ENCODE peak calls at places on chromosomes 11 and 22, in seven cellular contexts. One of them, this sample, is unnamed.

GRCh38 chr11:124481365-124482323 is 36.1 kb upstream of the OR8B8 start:
- DNase-seq in cardiac muscle cell: peak
- DNase-seq in OCI-LY7: peak
- DNase-seq in A549: peak
- DNase-seq in suprapubic skin: no peak
- DNase-seq in colonic mucosa: no peak
- DNase-seq in body of pancreas: no peak
- DNase-seq in this sample: peak

GRCh38 chr11:118928870-118929495 is 3.3 kb upstream of the BCL9L start:
- DNase-seq in body of pancreas: peak
- DNase-seq in A549: no peak
- DNase-seq in cardiac muscle cell: peak
- DNase-seq in OCI-LY7: peak
- DNase-seq in suprapubic skin: peak
- DNase-seq in colonic mucosa: peak
- DNase-seq in this sample: no peak

GRCh38 chr11:102464037-102464436 is 11.5 kb upstream of the TMEM123 start:
- DNase-seq in body of pancreas: no peak
- DNase-seq in A549: no peak
- DNase-seq in suprapubic skin: no peak
- DNase-seq in cardiac muscle cell: no peak
- DNase-seq in OCI-LY7: no peak
- DNase-seq in colonic mucosa: no peak
- DNase-seq in this sample: no peak

GRCh38 chr22:30562391-30562790 is 12.1 kb downstream of the GAL3ST1 start:
- DNase-seq in A549: peak
- DNase-seq in cardiac muscle cell: no peak
- DNase-seq in body of pancreas: no peak
- DNase-seq in OCI-LY7: no peak
- DNase-seq in colonic mucosa: no peak
- DNase-seq in suprapubic skin: no peak
- DNase-seq in this sample: no peak

GRCh38 chr11:1734571-1735081 is 15.8 kb downstream of the IFITM10 start:
- DNase-seq in body of pancreas: no peak
- DNase-seq in colonic mucosa: no peak
- DNase-seq in A549: no peak
- DNase-seq in suprapubic skin: no peak
- DNase-seq in OCI-LY7: no peak
- DNase-seq in cardiac muscle cell: no peak
- DNase-seq in this sample: no peak

GRCh38 chr11:77287615-77288273 is 13.7 kb downstream of the GDPD4 start:
- DNase-seq in cardiac muscle cell: no peak
- DNase-seq in OCI-LY7: no peak
- DNase-seq in colonic mucosa: no peak
- DNase-seq in A549: no peak
- DNase-seq in body of pancreas: no peak
- DNase-seq in suprapubic skin: no peak
- DNase-seq in this sample: peak

GRCh38 chr11:67401495-67402191 is at the start of gene PPP1CA:
- DNase-seq in A549: peak
- DNase-seq in OCI-LY7: peak
- DNase-seq in cardiac muscle cell: peak
- DNase-seq in body of pancreas: peak
- DNase-seq in colonic mucosa: peak
- DNase-seq in suprapubic skin: peak
- DNase-seq in this sample: peak

GRCh38 chr22:50600541-50600940 is at the start of gene MAPK8IP2:
- DNase-seq in colonic mucosa: no peak
- DNase-seq in cardiac muscle cell: peak
- DNase-seq in OCI-LY7: no peak
- DNase-seq in body of pancreas: peak
- DNase-seq in A549: no peak
- DNase-seq in suprapubic skin: no peak
- DNase-seq in this sample: no peak

GRCh38 chr11:17668166-17668565 is 51.2 kb upstream of the MYOD1 start:
- DNase-seq in A549: no peak
- DNase-seq in OCI-LY7: no peak
- DNase-seq in cardiac muscle cell: no peak
- DNase-seq in colonic mucosa: no peak
- DNase-seq in suprapubic skin: no peak
- DNase-seq in body of pancreas: no peak
- DNase-seq in this sample: no peak

GRCh38 chr22:28734393-28734792 is 7.2 kb downstream of the CHEK2 start:
- DNase-seq in cardiac muscle cell: no peak
- DNase-seq in OCI-LY7: no peak
- DNase-seq in colonic mucosa: no peak
- DNase-seq in suprapubic skin: no peak
- DNase-seq in body of pancreas: no peak
- DNase-seq in A549: no peak
- DNase-seq in this sample: no peak

GRCh38 chr11:128188346-128189115 is 398.8 kb downstream of the ETS1 start:
- DNase-seq in A549: no peak
- DNase-seq in OCI-LY7: no peak
- DNase-seq in colonic mucosa: no peak
- DNase-seq in body of pancreas: no peak
- DNase-seq in suprapubic skin: no peak
- DNase-seq in cardiac muscle cell: no peak
- DNase-seq in this sample: no peak

GRCh38 chr11:117631336-117632090 is 165.5 kb downstream of the DSCAML1 start:
- DNase-seq in colonic mucosa: no peak
- DNase-seq in A549: no peak
- DNase-seq in body of pancreas: no peak
- DNase-seq in cardiac muscle cell: no peak
- DNase-seq in OCI-LY7: no peak
- DNase-seq in suprapubic skin: no peak
- DNase-seq in this sample: no peak

GRCh38 chr11:62508336-62509058 is 38.1 kb downstream of the AHNAK start:
- DNase-seq in colonic mucosa: peak
- DNase-seq in cardiac muscle cell: peak
- DNase-seq in suprapubic skin: peak
- DNase-seq in body of pancreas: peak
- DNase-seq in A549: peak
- DNase-seq in OCI-LY7: peak
- DNase-seq in this sample: no peak

GRCh38 chr22:46063861-46064235 is 86.5 kb upstream of the PPARA start:
- DNase-seq in suprapubic skin: peak
- DNase-seq in A549: no peak
- DNase-seq in body of pancreas: peak
- DNase-seq in colonic mucosa: no peak
- DNase-seq in OCI-LY7: no peak
- DNase-seq in cardiac muscle cell: no peak
- DNase-seq in this sample: no peak

GRCh38 chr11:28017816-28018215 is 90.1 kb downstream of the KIF18A start:
- DNase-seq in cardiac muscle cell: no peak
- DNase-seq in colonic mucosa: no peak
- DNase-seq in OCI-LY7: no peak
- DNase-seq in body of pancreas: no peak
- DNase-seq in A549: no peak
- DNase-seq in suprapubic skin: no peak
- DNase-seq in this sample: no peak

GRCh38 chr22:30830907-30831306 is 136.2 kb downstream of the OSBP2 start:
- DNase-seq in A549: peak
- DNase-seq in body of pancreas: peak
- DNase-seq in suprapubic skin: no peak
- DNase-seq in OCI-LY7: no peak
- DNase-seq in cardiac muscle cell: no peak
- DNase-seq in colonic mucosa: peak
- DNase-seq in this sample: peak

GRCh38 chr11:124177344-124177743 is 5.8 kb upstream of the OR10D3 start:
- DNase-seq in colonic mucosa: no peak
- DNase-seq in OCI-LY7: no peak
- DNase-seq in body of pancreas: no peak
- DNase-seq in suprapubic skin: no peak
- DNase-seq in A549: no peak
- DNase-seq in cardiac muscle cell: no peak
- DNase-seq in this sample: no peak

GRCh38 chr11:1744879-1745700 is 5.3 kb downstream of the IFITM10 start:
- DNase-seq in suprapubic skin: peak
- DNase-seq in body of pancreas: no peak
- DNase-seq in colonic mucosa: no peak
- DNase-seq in cardiac muscle cell: no peak
- DNase-seq in A549: no peak
- DNase-seq in OCI-LY7: no peak
- DNase-seq in this sample: no peak

GRCh38 chr11:15146271-15147003 is 31.7 kb downstream of the INSC start:
- DNase-seq in suprapubic skin: no peak
- DNase-seq in cardiac muscle cell: no peak
- DNase-seq in body of pancreas: no peak
- DNase-seq in OCI-LY7: no peak
- DNase-seq in colonic mucosa: no peak
- DNase-seq in A549: no peak
- DNase-seq in this sample: no peak

GRCh38 chr11:103086461-103086860 is 5.5 kb downstream of the DCUN1D5 start:
- DNase-seq in cardiac muscle cell: no peak
- DNase-seq in A549: no peak
- DNase-seq in colonic mucosa: no peak
- DNase-seq in body of pancreas: no peak
- DNase-seq in OCI-LY7: no peak
- DNase-seq in suprapubic skin: no peak
- DNase-seq in this sample: no peak

GRCh38 chr11:5536482-5536881 is 11.9 kb downstream of the OR52H1 start:
- DNase-seq in body of pancreas: no peak
- DNase-seq in A549: no peak
- DNase-seq in cardiac muscle cell: no peak
- DNase-seq in OCI-LY7: no peak
- DNase-seq in colonic mucosa: no peak
- DNase-seq in suprapubic skin: no peak
- DNase-seq in this sample: no peak

GRCh38 chr11:124887667-124888013 is 10.0 kb downstream of the ROBO4 start:
- DNase-seq in cardiac muscle cell: no peak
- DNase-seq in body of pancreas: no peak
- DNase-seq in A549: no peak
- DNase-seq in suprapubic skin: no peak
- DNase-seq in OCI-LY7: no peak
- DNase-seq in colonic mucosa: no peak
- DNase-seq in this sample: no peak

GRCh38 chr11:30585892-30586250 is 282 bp downstream of the MPPED2 start:
- DNase-seq in body of pancreas: peak
- DNase-seq in colonic mucosa: peak
- DNase-seq in A549: no peak
- DNase-seq in cardiac muscle cell: peak
- DNase-seq in OCI-LY7: no peak
- DNase-seq in suprapubic skin: no peak
- DNase-seq in this sample: no peak

GRCh38 chr11:78417175-78417887 is at the start of gene GAB2:
- DNase-seq in A549: no peak
- DNase-seq in colonic mucosa: peak
- DNase-seq in cardiac muscle cell: no peak
- DNase-seq in OCI-LY7: no peak
- DNase-seq in suprapubic skin: peak
- DNase-seq in body of pancreas: peak
- DNase-seq in this sample: no peak

DNA sequence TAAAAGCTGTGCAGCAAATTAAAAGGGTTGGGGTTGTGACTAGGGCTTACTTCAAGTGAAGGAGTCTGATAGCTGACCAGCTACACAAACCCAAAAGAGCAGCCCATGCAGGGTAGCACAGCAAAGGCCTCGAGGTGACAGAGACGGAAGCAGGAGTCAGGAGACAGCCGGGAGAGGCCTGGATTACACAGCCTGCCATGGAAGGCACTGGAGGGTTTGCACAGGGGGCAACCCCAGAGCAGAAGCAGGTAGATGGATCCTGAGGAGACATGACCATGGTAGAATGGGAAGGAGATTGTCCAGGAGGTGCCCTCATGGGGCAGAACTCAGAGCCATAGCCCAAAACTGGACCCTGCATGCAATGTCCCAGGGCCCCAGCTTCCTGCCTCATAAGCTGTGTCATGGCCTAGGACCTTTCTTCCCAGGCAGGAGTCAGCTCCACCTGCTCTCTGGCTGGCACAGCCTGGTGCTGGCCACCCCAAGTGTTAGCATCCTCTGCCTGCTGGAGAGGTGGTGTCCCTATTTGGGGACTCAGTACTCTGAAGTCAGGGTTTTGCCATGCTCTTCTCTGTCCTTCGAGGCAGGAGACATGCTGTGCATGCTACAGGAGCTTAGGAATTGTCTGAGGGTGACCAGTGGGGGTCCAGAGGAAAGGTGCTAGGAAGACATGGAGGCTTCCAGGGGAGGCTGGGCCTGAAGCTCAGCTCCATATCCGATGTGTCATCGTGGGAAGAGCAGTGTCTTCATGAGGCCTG is 33.3 kb downstream of the RSPH14 start:
- DNase-seq in colonic mucosa: no peak
- DNase-seq in A549: no peak
- DNase-seq in OCI-LY7: no peak
- DNase-seq in suprapubic skin: no peak
- DNase-seq in cardiac muscle cell: no peak
- DNase-seq in body of pancreas: no peak
- DNase-seq in this sample: no peak
- H3K27ac ChIP-seq in colonic mucosa: no peak
- H3K27ac ChIP-seq in A549: no peak
- H3K27ac ChIP-seq in OCI-LY7: no peak
- H3K27ac ChIP-seq in suprapubic skin: no peak
- H3K27ac ChIP-seq in cardiac muscle cell: no peak
- H3K27ac ChIP-seq in body of pancreas: no peak
- H3K27ac ChIP-seq in this sample: no peak

GRCh38 chr22:22684605-22685561 is 40.5 kb downstream of the GGTLC2 start:
- DNase-seq in A549: no peak
- DNase-seq in colonic mucosa: peak
- DNase-seq in OCI-LY7: peak
- DNase-seq in cardiac muscle cell: no peak
- DNase-seq in suprapubic skin: no peak
- DNase-seq in body of pancreas: peak
- DNase-seq in this sample: peak
- TF ChIP-seq CTCF in A549: peak
- TF ChIP-seq CTCF in colonic mucosa: peak
- TF ChIP-seq CTCF in OCI-LY7: peak
- TF ChIP-seq CTCF in cardiac muscle cell: peak
- TF ChIP-seq CTCF in suprapubic skin: no peak
- TF ChIP-seq CTCF in body of pancreas: peak
- TF ChIP-seq CTCF in this sample: peak

DNA sequence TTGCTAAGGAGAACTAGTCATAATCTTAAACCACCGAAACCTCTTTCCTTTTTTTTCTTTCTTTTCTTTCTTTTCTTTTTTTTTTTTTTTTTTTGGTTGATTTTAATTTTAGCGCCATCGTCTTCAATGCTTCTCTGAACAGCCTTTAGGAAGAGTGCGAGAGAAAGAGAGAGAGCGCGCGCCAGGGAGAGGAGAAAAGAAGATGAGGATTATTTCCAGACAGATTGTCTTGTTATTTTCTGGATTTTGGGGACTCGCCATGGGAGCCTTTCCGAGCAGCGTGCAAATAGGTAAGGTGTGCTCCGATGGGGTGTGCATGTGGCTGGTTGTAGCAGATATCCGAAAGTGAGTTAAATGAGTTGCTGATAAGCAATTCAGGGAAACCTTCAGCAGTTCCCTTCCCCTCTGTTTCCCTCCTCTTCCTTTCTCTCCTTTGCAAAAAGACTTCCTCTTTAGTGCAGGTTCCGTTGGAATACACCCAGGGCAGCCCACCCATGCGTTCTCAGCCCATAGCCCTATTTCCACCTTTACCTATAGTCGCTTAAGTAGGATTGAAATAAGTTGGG is 1.0 kb downstream of the GRIA4 start:
- DNase-seq in suprapubic skin: no peak
- DNase-seq in A549: no peak
- DNase-seq in body of pancreas: no peak
- DNase-seq in cardiac muscle cell: peak
- DNase-seq in OCI-LY7: no peak
- DNase-seq in colonic mucosa: no peak
- DNase-seq in this sample: no peak
- H3K4me3 ChIP-seq in suprapubic skin: peak
- H3K4me3 ChIP-seq in A549: peak
- H3K4me3 ChIP-seq in body of pancreas: no peak
- H3K4me3 ChIP-seq in cardiac muscle cell: peak
- H3K4me3 ChIP-seq in OCI-LY7: no peak
- H3K4me3 ChIP-seq in colonic mucosa: no peak
- H3K4me3 ChIP-seq in this sample: peak

GRCh38 chr11:119935341-119935925 is 202.5 kb downstream of the TRIM29 start:
- DNase-seq in colonic mucosa: no peak
- DNase-seq in A549: no peak
- DNase-seq in body of pancreas: no peak
- DNase-seq in cardiac muscle cell: no peak
- DNase-seq in OCI-LY7: no peak
- DNase-seq in suprapubic skin: no peak
- DNase-seq in this sample: no peak
- H3K27ac ChIP-seq in colonic mucosa: no peak
- H3K27ac ChIP-seq in A549: no peak
- H3K27ac ChIP-seq in body of pancreas: no peak
- H3K27ac ChIP-seq in cardiac muscle cell: no peak
- H3K27ac ChIP-seq in OCI-LY7: no peak
- H3K27ac ChIP-seq in suprapubic skin: no peak
- H3K27ac ChIP-seq in this sample: no peak